ENCODE peak calls at places on chromosomes 16 and 17, in eight cellular contexts. C, L, T, G, I, Z, S and W are unnamed samples.

GRCh38 chr16:20889625-20890275 is 10.4 kb downstream of the DCUN1D3 start:
- DNase-seq in G (no peak), C (no peak), I (no peak), Z (no peak), L (no peak), T (no peak), S (no peak), W (no peak)

GRCh38 chr16:56608876-56609462 is 585 bp downstream of the MT2A start:
- DNase-seq in Z (no peak), C (no peak), T (no peak), I (peak), S (peak), G (no peak), L (no peak), W (no peak)

GRCh38 chr16:65117701-65118448 is 4.0 kb downstream of the CDH11 start:
- DNase-seq in L (peak), I (no peak), S (peak), C (no peak), G (peak), T (peak), Z (peak), W (peak)

GRCh38 chr16:48542020-48542473 is 67.9 kb downstream of the N4BP1 start:
- DNase-seq in T (peak), L (peak), Z (peak), I (peak), C (no peak), S (peak), G (no peak), W (peak)

GRCh38 chr17:50209472-50210248 is 8.2 kb upstream of the COL1A1 start:
- DNase-seq in G (peak), C (peak), Z (peak), S (peak), I (peak), L (no peak), T (peak), W (peak)

GRCh38 chr16:24070851-24071250 is 185.3 kb upstream of the CACNG3 start:
- DNase-seq in Z (no peak), L (peak), S (no peak), I (no peak), T (no peak), G (no peak), C (no peak), W (peak)

GRCh38 chr17:6464446-6465041 is 20.3 kb downstream of the PIMREG start:
- DNase-seq in C (no peak), S (no peak), Z (no peak), T (no peak), G (peak), L (no peak), I (no peak), W (no peak)

GRCh38 chr17:40564195-40564882 is 933 bp downstream of the CCR7 start:
- DNase-seq in S (no peak), I (peak), C (no peak), G (no peak), Z (no peak), T (no peak), L (no peak), W (peak)

GRCh38 chr17:43200127-43200526 is 11.5 kb upstream of the TMEM106A start:
- DNase-seq in Z (no peak), C (no peak), S (no peak), T (no peak), L (no peak), I (no peak), G (no peak), W (no peak)

GRCh38 chr16:80671281-80671849 is 130.6 kb downstream of the DYNLRB2 start:
- DNase-seq in S (no peak), T (no peak), L (no peak), G (no peak), Z (no peak), C (no peak), I (no peak), W (no peak)

GRCh38 chr17:10631048-10631700 is 25.9 kb downstream of the MYH3 start:
- DNase-seq in G (no peak), I (no peak), T (no peak), Z (peak), S (peak), C (no peak), L (peak), W (no peak)

GRCh38 chr17:33889079-33889478 is 366.0 kb upstream of the CCL2 start:
- DNase-seq in S (no peak), G (no peak), T (no peak), I (no peak), Z (no peak), L (no peak), C (no peak), W (no peak)

GRCh38 chr16:3625331-3625730 is 13.9 kb upstream of the SLX4 start:
- DNase-seq in C (no peak), Z (no peak), S (no peak), G (no peak), I (no peak), L (no peak), T (no peak), W (no peak)

GRCh38 chr16:53600076-53600475 is 97.1 kb upstream of the AKTIP start:
- DNase-seq in Z (no peak), T (no peak), S (no peak), C (no peak), I (no peak), G (no peak), L (no peak), W (no peak)

GRCh38 chr16:90020838-90021382 is 1.7 kb upstream of the DBNDD1 start:
- DNase-seq in C (no peak), L (no peak), S (peak), T (no peak), Z (no peak), G (no peak), I (no peak), W (peak)

GRCh38 chr17:81815646-81815985 is 11.7 kb downstream of the GCGR start:
- DNase-seq in S (no peak), L (no peak), G (no peak), T (no peak), C (no peak), I (peak), Z (peak), W (no peak)

GRCh38 chr17:75778861-75779249 is 5.8 kb upstream of the UNK start:
- DNase-seq in C (no peak), T (no peak), Z (peak), I (no peak), L (peak), S (no peak), G (no peak), W (no peak)

GRCh38 chr17:3037259-3037658 is 26.1 kb downstream of the OR1D5 start:
- DNase-seq in Z (no peak), T (no peak), S (no peak), G (no peak), L (no peak), C (no peak), I (no peak), W (no peak)

GRCh38 chr16:6645758-6646423 is 686.8 kb upstream of the RBFOX1 start:
- DNase-seq in C (no peak), S (no peak), G (no peak), Z (no peak), L (no peak), I (no peak), T (no peak), W (no peak)

GRCh38 chr17:49779730-49780220 is 8.7 kb upstream of the KAT7 start:
- DNase-seq in T (peak), S (peak), G (no peak), Z (peak), L (peak), C (no peak), I (no peak), W (peak)

GRCh38 chr17:4543557-4544026 is 11.6 kb downstream of the MYBBP1A start:
- DNase-seq in C (no peak), I (peak), S (no peak), G (no peak), L (no peak), Z (no peak), T (no peak), W (no peak)

GRCh38 chr17:79112471-79112870 is 37.8 kb downstream of the ENGASE start:
- DNase-seq in G (no peak), L (no peak), S (no peak), C (no peak), Z (no peak), I (no peak), T (no peak), W (no peak)

GRCh38 chr17:79115487-79115886 is 40.9 kb downstream of the ENGASE start:
- DNase-seq in Z (no peak), C (no peak), S (no peak), G (no peak), T (no peak), L (no peak), I (no peak), W (no peak)

GRCh38 chr17:79116575-79117368 is 42.1 kb downstream of the ENGASE start:
- DNase-seq in Z (no peak), S (no peak), L (no peak), C (no peak), T (no peak), G (no peak), I (no peak), W (no peak)

GRCh38 chr17:79113699-79114098 is 39.1 kb downstream of the ENGASE start:
- DNase-seq in T (no peak), I (no peak), C (no peak), L (no peak), G (no peak), S (no peak), Z (no peak), W (no peak)

DNA sequence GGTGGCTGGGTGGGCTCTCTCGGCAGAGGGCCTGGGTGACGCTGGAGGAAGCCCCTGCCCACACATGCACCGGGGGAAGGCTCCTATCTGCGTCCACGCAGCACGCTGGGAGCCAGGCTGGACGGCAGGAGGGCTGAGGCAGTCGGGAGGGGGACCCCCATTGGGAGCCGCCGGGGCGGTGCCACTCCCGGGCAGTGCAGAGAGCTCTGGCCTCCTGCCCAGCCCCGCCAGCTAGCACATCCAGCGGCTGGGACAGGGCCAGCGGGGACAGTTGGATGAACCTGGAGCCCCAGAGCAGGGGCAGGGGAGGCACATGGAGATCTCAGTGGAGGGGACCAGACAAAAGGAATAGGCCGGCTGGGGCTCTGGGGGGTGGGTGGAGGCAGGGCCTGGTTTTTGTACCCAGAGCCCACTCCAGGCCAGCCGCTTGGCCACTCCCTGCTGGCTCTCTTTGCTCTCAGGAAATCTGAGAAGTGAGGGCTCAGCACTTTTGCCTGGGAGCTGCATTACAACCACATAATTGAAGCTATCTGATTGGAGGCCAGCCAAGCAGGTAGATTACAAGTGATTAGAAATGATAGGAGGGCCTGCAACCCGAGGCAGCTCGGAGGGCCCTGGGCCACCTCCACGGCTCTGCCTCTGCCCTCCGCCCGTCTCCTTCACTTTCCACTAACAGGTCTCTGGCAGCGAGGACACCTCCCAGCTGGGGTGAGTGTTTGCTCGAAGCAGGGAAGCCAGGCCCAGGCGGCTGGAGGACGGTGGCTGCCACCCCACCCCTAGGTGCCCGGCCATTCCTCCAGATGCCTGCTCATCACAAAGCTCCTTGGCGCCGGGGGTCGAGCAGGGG is 40.1 kb downstream of the ENGASE start:
- DNase-seq in C (no peak), L (no peak), G (peak), S (peak), I (no peak), T (no peak), Z (peak), W (no peak)
- H3K4me3 ChIP-seq in C (no peak), L (no peak), G (no peak), S (no peak), I (no peak), T (no peak), Z (no peak), W (no peak)

DNA sequence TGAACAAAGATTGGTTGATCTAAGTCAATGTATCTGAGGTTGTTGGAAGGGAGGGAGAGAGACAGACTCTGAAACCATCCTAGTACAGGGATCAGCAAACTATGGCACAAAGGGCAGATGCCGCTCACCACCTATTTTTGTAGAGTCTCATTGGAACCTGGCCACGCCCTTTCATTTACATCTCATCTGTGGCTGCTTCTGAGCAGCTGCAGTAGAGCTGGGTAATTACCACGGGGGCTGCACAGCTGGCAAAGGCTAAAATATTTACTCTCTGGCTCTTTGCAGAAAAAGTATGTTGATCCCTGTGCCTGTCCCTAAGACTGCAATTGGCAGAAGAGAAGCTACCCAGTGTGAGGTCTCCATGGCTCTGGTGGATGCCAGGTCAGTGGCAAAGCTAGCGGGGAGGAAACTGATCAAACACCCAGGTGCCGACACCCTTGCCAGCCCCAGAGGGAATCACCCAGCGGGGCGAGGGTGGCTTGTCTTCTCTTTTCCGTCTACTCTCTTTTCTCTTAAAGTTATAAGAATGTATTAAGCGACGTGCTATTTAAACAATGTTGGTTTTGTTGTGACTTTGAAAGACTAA is 14.0 kb downstream of the CEP295NL start:
- DNase-seq in G (no peak), I (no peak), Z (no peak), L (no peak), C (no peak), T (no peak), S (no peak), W (no peak)
- H3K4me3 ChIP-seq in G (no peak), I (no peak), Z (no peak), L (no peak), C (no peak), T (no peak), S (no peak), W (no peak)

GRCh38 chr16:26595199-26595598 is 471.5 kb upstream of the C16orf82 start:
- DNase-seq in T (no peak), L (no peak), G (no peak), I (no peak), C (no peak), S (no peak), Z (no peak), W (no peak)
- H3K4me3 ChIP-seq in T (no peak), L (no peak), G (no peak), I (no peak), C (no peak), S (no peak), Z (no peak), W (no peak)

GRCh38 chr17:45730192-45730591 is 53.9 kb upstream of the CRHR1 start:
- DNase-seq in G (no peak), Z (no peak), S (no peak), C (no peak), L (no peak), T (no peak), I (no peak), W (no peak)

GRCh38 chr17:45733781-45734180 is 50.3 kb upstream of the CRHR1 start:
- DNase-seq in C (no peak), G (no peak), L (no peak), S (no peak), T (no peak), I (no peak), Z (no peak), W (no peak)

GRCh38 chr17:45731459-45731858 is 52.7 kb upstream of the CRHR1 start:
- DNase-seq in L (no peak), I (no peak), T (no peak), C (no peak), S (no peak), Z (no peak), G (no peak), W (no peak)

GRCh38 chr17:45732926-45733505 is 51.1 kb upstream of the CRHR1 start:
- DNase-seq in L (no peak), Z (no peak), S (no peak), I (no peak), C (no peak), G (no peak), T (no peak), W (no peak)

GRCh38 chr17:45729284-45729907 is 54.7 kb upstream of the CRHR1 start:
- DNase-seq in Z (no peak), C (no peak), S (no peak), L (no peak), G (no peak), T (no peak), I (no peak), W (no peak)
- H3K4me3 ChIP-seq in Z (no peak), C (no peak), S (no peak), L (no peak), G (no peak), T (no peak), I (no peak), W (no peak)